ENCODE peak calls at places on chromosomes 5 and 9, in nine cellular contexts. C, K, Z, W, Y, D, F, S and V are unnamed samples.

GRCh38 chr5:79318935-79319614 is 83.1 kb downstream of the JMY start:
- DNase-seq in C (no peak), K (no peak), Z (peak), W (peak), Y (peak), D (peak), F (no peak), S (no peak), V (no peak)

GRCh38 chr9:129023036-129023907 is 4.9 kb downstream of the SH3GLB2 start:
- DNase-seq in C (no peak), K (no peak), Z (peak), W (peak), Y (peak), D (peak), F (no peak), S (no peak), V (peak)

GRCh38 chr9:86354882-86355399 is 731 bp upstream of the TUT7 start:
- DNase-seq in C (no peak), K (no peak), Z (no peak), W (peak), Y (no peak), D (peak), F (no peak), S (no peak), V (no peak)

GRCh38 chr5:14286574-14287399 is 143.6 kb downstream of the TRIO start:
- DNase-seq in C (no peak), K (no peak), Z (no peak), W (no peak), Y (no peak), D (no peak), F (no peak), S (no peak), V (no peak)

GRCh38 chr5:113505181-113505580 is 8.3 kb upstream of the YTHDC2 start:
- DNase-seq in C (no peak), K (no peak), Z (no peak), W (no peak), Y (peak), D (no peak), F (no peak), S (no peak), V (no peak)

GRCh38 chr5:107592515-107592914 is 78.2 kb downstream of the EFNA5 start:
- DNase-seq in C (no peak), K (no peak), Z (no peak), W (no peak), Y (no peak), D (no peak), F (no peak), S (no peak), V (peak)

GRCh38 chr9:37911271-37911681 is 7.3 kb upstream of the SLC25A51 start:
- DNase-seq in C (no peak), K (no peak), Z (no peak), W (no peak), Y (no peak), D (no peak), F (no peak), S (no peak), V (no peak)

GRCh38 chr5:148735301-148735700 is 81.0 kb upstream of the HTR4 start:
- DNase-seq in C (no peak), K (no peak), Z (no peak), W (no peak), Y (peak), D (no peak), F (no peak), S (no peak), V (no peak)

GRCh38 chr9:33817327-33818166 is 587 bp downstream of the UBE2R2 start:
- DNase-seq in C (peak), K (peak), Z (no peak), W (peak), Y (peak), D (peak), F (no peak), S (peak), V (peak)

GRCh38 chr9:89600831-89601230 is 4.0 kb upstream of the GADD45G start:
- DNase-seq in C (no peak), K (no peak), Z (no peak), W (no peak), Y (no peak), D (no peak), F (no peak), S (no peak), V (no peak)

GRCh38 chr9:2824564-2824963 is 19.3 kb downstream of the PUM3 start:
- DNase-seq in C (no peak), K (no peak), Z (no peak), W (no peak), Y (no peak), D (no peak), F (no peak), S (no peak), V (no peak)

GRCh38 chr5:140800816-140801493 is at the start of gene PCDHA3:
- DNase-seq in C (no peak), K (no peak), Z (no peak), W (no peak), Y (peak), D (peak), F (peak), S (no peak), V (no peak)

GRCh38 chr5:8188874-8189588 is 320.1 kb downstream of the MTRR start:
- DNase-seq in C (no peak), K (no peak), Z (no peak), W (no peak), Y (no peak), D (no peak), F (no peak), S (no peak), V (no peak)

GRCh38 chr9:272251-273213 is 57.9 kb downstream of the DOCK8 start:
- DNase-seq in C (peak), K (peak), Z (no peak), W (no peak), Y (no peak), D (no peak), F (no peak), S (peak), V (no peak)

GRCh38 chr5:127608077-127608660 is 40.7 kb upstream of the CTXN3 start:
- DNase-seq in C (no peak), K (no peak), Z (no peak), W (no peak), Y (no peak), D (no peak), F (no peak), S (no peak), V (no peak)

GRCh38 chr9:129725841-129726251 is 27.0 kb downstream of the PTGES start:
- DNase-seq in C (no peak), K (no peak), Z (no peak), W (peak), Y (no peak), D (peak), F (no peak), S (no peak), V (no peak)

GRCh38 chr5:117110548-117110947 is 535.9 kb upstream of the SEMA6A start:
- DNase-seq in C (no peak), K (no peak), Z (no peak), W (no peak), Y (no peak), D (no peak), F (no peak), S (no peak), V (no peak)

GRCh38 chr5:85951707-85952210 is 666.0 kb upstream of the COX7C start:
- DNase-seq in C (no peak), K (no peak), Z (no peak), W (no peak), Y (no peak), D (no peak), F (no peak), S (no peak), V (no peak)

GRCh38 chr5:170596482-170596881 is 92.7 kb downstream of the KCNIP1 start:
- DNase-seq in C (no peak), K (no peak), Z (no peak), W (no peak), Y (no peak), D (no peak), F (no peak), S (no peak), V (no peak)

GRCh38 chr9:72579190-72579589 is 57.8 kb downstream of the TMC1 start:
- DNase-seq in C (no peak), K (no peak), Z (no peak), W (no peak), Y (peak), D (peak), F (no peak), S (no peak), V (peak)

GRCh38 chr5:74643160-74643562 is 2.6 kb upstream of the ENC1 start:
- DNase-seq in C (no peak), K (no peak), Z (peak), W (peak), Y (peak), D (peak), F (no peak), S (no peak), V (no peak)

GRCh38 chr9:113456235-113456634 is 7.3 kb upstream of the RGS3 start:
- DNase-seq in C (no peak), K (no peak), Z (no peak), W (peak), Y (no peak), D (peak), F (no peak), S (no peak), V (no peak)

GRCh38 chr9:105646879-105647594 is 15.2 kb upstream of the TAL2 start:
- DNase-seq in C (no peak), K (no peak), Z (no peak), W (no peak), Y (no peak), D (no peak), F (no peak), S (no peak), V (no peak)

GRCh38 chr9:16258708-16259107 is 611.8 kb downstream of the BNC2 start:
- DNase-seq in C (no peak), K (no peak), Z (no peak), W (no peak), Y (no peak), D (no peak), F (no peak), S (no peak), V (no peak)

GRCh38 chr9:35918780-35919179 is 9.5 kb downstream of the SPAAR start:
- DNase-seq in C (no peak), K (no peak), Z (no peak), W (no peak), Y (no peak), D (no peak), F (no peak), S (no peak), V (no peak)

GRCh38 chr5:173963867-173964429 is 25.0 kb upstream of the C5orf47 start:
- DNase-seq in C (no peak), K (no peak), Z (no peak), W (peak), Y (peak), D (no peak), F (no peak), S (no peak), V (no peak)

GRCh38 chr5:74945561-74946165 is 79.5 kb upstream of the FAM169A start:
- DNase-seq in C (no peak), K (no peak), Z (no peak), W (no peak), Y (no peak), D (no peak), F (no peak), S (peak), V (no peak)

GRCh38 chr9:100011062-100011681 is 87.6 kb downstream of the ERP44 start:
- DNase-seq in C (no peak), K (peak), Z (no peak), W (peak), Y (peak), D (peak), F (peak), S (peak), V (peak)

GRCh38 chr9:69976165-69976564 is 67.5 kb upstream of the MAMDC2 start:
- DNase-seq in C (no peak), K (no peak), Z (peak), W (peak), Y (peak), D (peak), F (no peak), S (no peak), V (no peak)

GRCh38 chr5:1669276-1670155 is 130.1 kb downstream of the MRPL36 start:
- DNase-seq in C (no peak), K (no peak), Z (no peak), W (no peak), Y (no peak), D (no peak), F (no peak), S (no peak), V (no peak)

GRCh38 chr5:27472000-27472763 is 433.8 kb upstream of the CDH9 start:
- DNase-seq in C (no peak), K (no peak), Z (no peak), W (peak), Y (peak), D (peak), F (no peak), S (no peak), V (peak)

GRCh38 chr9:84339951-84340350 is 607 bp downstream of the SLC28A3 start:
- DNase-seq in C (no peak), K (no peak), Z (no peak), W (no peak), Y (peak), D (no peak), F (no peak), S (no peak), V (no peak)

GRCh38 chr5:132812123-132812948 is 766 bp upstream of the SOWAHA start:
- DNase-seq in C (no peak), K (no peak), Z (no peak), W (no peak), Y (no peak), D (no peak), F (peak), S (no peak), V (no peak)

GRCh38 chr5:154543380-154543779 is 65.4 kb upstream of the HAND1 start:
- DNase-seq in C (no peak), K (no peak), Z (no peak), W (peak), Y (peak), D (no peak), F (no peak), S (no peak), V (no peak)

GRCh38 chr9:7402704-7403389 is 396.7 kb downstream of the DMAC1 start:
- DNase-seq in C (no peak), K (no peak), Z (no peak), W (no peak), Y (peak), D (no peak), F (no peak), S (no peak), V (no peak)

GRCh38 chr5:130321931-130322330 is 417.7 kb downstream of the CHSY3 start:
- DNase-seq in C (no peak), K (no peak), Z (no peak), W (no peak), Y (no peak), D (no peak), F (no peak), S (no peak), V (no peak)

GRCh38 chr9:32533338-32533737 is 7.3 kb upstream of the RIGI start:
- DNase-seq in C (no peak), K (no peak), Z (no peak), W (no peak), Y (no peak), D (no peak), F (no peak), S (no peak), V (no peak)

GRCh38 chr5:113118765-113119164 is 142.2 kb downstream of the DCP2 start:
- DNase-seq in C (no peak), K (no peak), Z (no peak), W (no peak), Y (no peak), D (no peak), F (no peak), S (no peak), V (no peak)

GRCh38 chr5:60883229-60883628 is 39.2 kb upstream of the ELOVL7 start:
- DNase-seq in C (no peak), K (no peak), Z (no peak), W (peak), Y (peak), D (peak), F (peak), S (no peak), V (no peak)

GRCh38 chr5:149485655-149486615 is 65.3 kb downstream of the CSNK1A1 start:
- DNase-seq in C (no peak), K (no peak), Z (peak), W (peak), Y (peak), D (peak), F (peak), S (no peak), V (peak)